ENCODE peak calls at places on chromosomes 16 and 17, in eight cellular contexts. One of them, this sample, is unnamed.

GRCh38 chr17:76260220-76260619 is 4.9 kb upstream of the UBALD2 start:
- DNase-seq in retina: no peak
- DNase-seq in amniotic stem cell: no peak
- DNase-seq in GM10248: no peak
- DNase-seq in germinal center: no peak
- DNase-seq in astrocyte of the hippocampus: no peak
- DNase-seq in stimulated activated CD4-positive, alpha-beta T cell treated with anti-CD3 and anti-CD28 coated beads, Interleukin-4, amount 100 ng/mL, for 1 hour: no peak
- DNase-seq in cardiac muscle cell: no peak
- DNase-seq in this sample: no peak

GRCh38 chr16:60295451-60295850 is 1561.3 kb upstream of the GOT2 start:
- DNase-seq in retina: no peak
- DNase-seq in amniotic stem cell: no peak
- DNase-seq in GM10248: no peak
- DNase-seq in germinal center: no peak
- DNase-seq in astrocyte of the hippocampus: no peak
- DNase-seq in stimulated activated CD4-positive, alpha-beta T cell treated with anti-CD3 and anti-CD28 coated beads, Interleukin-4, amount 100 ng/mL, for 1 hour: no peak
- DNase-seq in cardiac muscle cell: no peak
- DNase-seq in this sample: no peak

GRCh38 chr16:67179421-67180080 is 4.2 kb downstream of the MATCAP1 start:
- DNase-seq in retina: no peak
- DNase-seq in amniotic stem cell: no peak
- DNase-seq in GM10248: no peak
- DNase-seq in germinal center: no peak
- DNase-seq in astrocyte of the hippocampus: no peak
- DNase-seq in stimulated activated CD4-positive, alpha-beta T cell treated with anti-CD3 and anti-CD28 coated beads, Interleukin-4, amount 100 ng/mL, for 1 hour: no peak
- DNase-seq in cardiac muscle cell: no peak
- DNase-seq in this sample: no peak

GRCh38 chr17:50629902-50630301 is 4.8 kb upstream of the ABCC3 start:
- DNase-seq in retina: no peak
- DNase-seq in amniotic stem cell: no peak
- DNase-seq in GM10248: no peak
- DNase-seq in germinal center: no peak
- DNase-seq in astrocyte of the hippocampus: no peak
- DNase-seq in stimulated activated CD4-positive, alpha-beta T cell treated with anti-CD3 and anti-CD28 coated beads, Interleukin-4, amount 100 ng/mL, for 1 hour: no peak
- DNase-seq in cardiac muscle cell: no peak
- DNase-seq in this sample: no peak

GRCh38 chr17:73189417-73190099 is 3.3 kb upstream of the COG1 start:
- DNase-seq in retina: peak; percentile 61
- DNase-seq in amniotic stem cell: peak; percentile 35
- DNase-seq in GM10248: peak; percentile 43
- DNase-seq in germinal center: no peak
- DNase-seq in astrocyte of the hippocampus: peak; percentile 63
- DNase-seq in stimulated activated CD4-positive, alpha-beta T cell treated with anti-CD3 and anti-CD28 coated beads, Interleukin-4, amount 100 ng/mL, for 1 hour: no peak
- DNase-seq in cardiac muscle cell: peak; percentile 61
- DNase-seq in this sample: peak; percentile 64

GRCh38 chr17:61139219-61139618 is 260.4 kb upstream of the TBX2 start:
- DNase-seq in retina: no peak
- DNase-seq in amniotic stem cell: no peak
- DNase-seq in GM10248: peak; percentile 70
- DNase-seq in germinal center: peak; percentile 65
- DNase-seq in astrocyte of the hippocampus: peak; percentile 24
- DNase-seq in stimulated activated CD4-positive, alpha-beta T cell treated with anti-CD3 and anti-CD28 coated beads, Interleukin-4, amount 100 ng/mL, for 1 hour: peak; percentile 15
- DNase-seq in cardiac muscle cell: peak; percentile 83
- DNase-seq in this sample: no peak

GRCh38 chr16:67658849-67659674 is 998 bp downstream of the ACD start:
- DNase-seq in retina: no peak
- DNase-seq in amniotic stem cell: no peak
- DNase-seq in GM10248: no peak
- DNase-seq in germinal center: no peak
- DNase-seq in astrocyte of the hippocampus: no peak
- DNase-seq in stimulated activated CD4-positive, alpha-beta T cell treated with anti-CD3 and anti-CD28 coated beads, Interleukin-4, amount 100 ng/mL, for 1 hour: no peak
- DNase-seq in cardiac muscle cell: no peak
- DNase-seq in this sample: no peak

GRCh38 chr17:33888455-33888854 is 366.6 kb upstream of the CCL2 start:
- DNase-seq in retina: no peak
- DNase-seq in amniotic stem cell: no peak
- DNase-seq in GM10248: no peak
- DNase-seq in germinal center: no peak
- DNase-seq in astrocyte of the hippocampus: peak; percentile 59
- DNase-seq in stimulated activated CD4-positive, alpha-beta T cell treated with anti-CD3 and anti-CD28 coated beads, Interleukin-4, amount 100 ng/mL, for 1 hour: no peak
- DNase-seq in cardiac muscle cell: no peak
- DNase-seq in this sample: no peak

GRCh38 chr17:43020789-43021738 is 1.1 kb downstream of the VAT1 start:
- DNase-seq in retina: peak; percentile 78
- DNase-seq in amniotic stem cell: peak; percentile 43
- DNase-seq in GM10248: peak; percentile 57
- DNase-seq in germinal center: peak; percentile 71
- DNase-seq in astrocyte of the hippocampus: peak; percentile 78
- DNase-seq in stimulated activated CD4-positive, alpha-beta T cell treated with anti-CD3 and anti-CD28 coated beads, Interleukin-4, amount 100 ng/mL, for 1 hour: peak; percentile 39
- DNase-seq in cardiac muscle cell: peak; percentile 71
- DNase-seq in this sample: peak; percentile 68

GRCh38 chr17:49365667-49366066 is 3.6 kb upstream of the ZNF652 start:
- DNase-seq in retina: no peak
- DNase-seq in amniotic stem cell: no peak
- DNase-seq in GM10248: no peak
- DNase-seq in germinal center: peak; percentile 21
- DNase-seq in astrocyte of the hippocampus: peak; percentile 36
- DNase-seq in stimulated activated CD4-positive, alpha-beta T cell treated with anti-CD3 and anti-CD28 coated beads, Interleukin-4, amount 100 ng/mL, for 1 hour: peak; percentile 13
- DNase-seq in cardiac muscle cell: no peak
- DNase-seq in this sample: peak; percentile 72

GRCh38 chr16:86680137-86680536 is 101.8 kb downstream of the FOXL1 start:
- DNase-seq in retina: no peak
- DNase-seq in amniotic stem cell: peak; percentile 54
- DNase-seq in GM10248: no peak
- DNase-seq in germinal center: no peak
- DNase-seq in astrocyte of the hippocampus: peak; percentile 84
- DNase-seq in stimulated activated CD4-positive, alpha-beta T cell treated with anti-CD3 and anti-CD28 coated beads, Interleukin-4, amount 100 ng/mL, for 1 hour: no peak
- DNase-seq in cardiac muscle cell: peak; percentile 76
- DNase-seq in this sample: no peak

GRCh38 chr17:15447928-15448579 is 19.4 kb downstream of the CDRT4 start:
- DNase-seq in retina: no peak
- DNase-seq in amniotic stem cell: no peak
- DNase-seq in GM10248: no peak
- DNase-seq in germinal center: no peak
- DNase-seq in astrocyte of the hippocampus: no peak
- DNase-seq in stimulated activated CD4-positive, alpha-beta T cell treated with anti-CD3 and anti-CD28 coated beads, Interleukin-4, amount 100 ng/mL, for 1 hour: no peak
- DNase-seq in cardiac muscle cell: no peak
- DNase-seq in this sample: no peak

GRCh38 chr17:1493291-1493980 is 950 bp upstream of the MYO1C start:
- DNase-seq in retina: no peak
- DNase-seq in amniotic stem cell: no peak
- DNase-seq in GM10248: no peak
- DNase-seq in germinal center: no peak
- DNase-seq in astrocyte of the hippocampus: no peak
- DNase-seq in stimulated activated CD4-positive, alpha-beta T cell treated with anti-CD3 and anti-CD28 coated beads, Interleukin-4, amount 100 ng/mL, for 1 hour: no peak
- DNase-seq in cardiac muscle cell: peak; percentile 23
- DNase-seq in this sample: no peak

GRCh38 chr16:84045818-84046470 is 3.3 kb upstream of the SLC38A8 start:
- DNase-seq in retina: no peak
- DNase-seq in amniotic stem cell: no peak
- DNase-seq in GM10248: no peak
- DNase-seq in germinal center: no peak
- DNase-seq in astrocyte of the hippocampus: no peak
- DNase-seq in stimulated activated CD4-positive, alpha-beta T cell treated with anti-CD3 and anti-CD28 coated beads, Interleukin-4, amount 100 ng/mL, for 1 hour: no peak
- DNase-seq in cardiac muscle cell: no peak
- DNase-seq in this sample: no peak

GRCh38 chr16:75550211-75550662 is 5.8 kb downstream of the TMEM231 start:
- DNase-seq in retina: no peak
- DNase-seq in amniotic stem cell: no peak
- DNase-seq in GM10248: peak; percentile 58
- DNase-seq in germinal center: peak; percentile 72
- DNase-seq in astrocyte of the hippocampus: peak; percentile 71
- DNase-seq in stimulated activated CD4-positive, alpha-beta T cell treated with anti-CD3 and anti-CD28 coated beads, Interleukin-4, amount 100 ng/mL, for 1 hour: no peak
- DNase-seq in cardiac muscle cell: peak; percentile 38
- DNase-seq in this sample: peak; percentile 81

GRCh38 chr17:76946772-76947135 is 78.5 kb downstream of the MGAT5B start:
- DNase-seq in retina: no peak
- DNase-seq in amniotic stem cell: no peak
- DNase-seq in GM10248: no peak
- DNase-seq in germinal center: no peak
- DNase-seq in astrocyte of the hippocampus: no peak
- DNase-seq in stimulated activated CD4-positive, alpha-beta T cell treated with anti-CD3 and anti-CD28 coated beads, Interleukin-4, amount 100 ng/mL, for 1 hour: no peak
- DNase-seq in cardiac muscle cell: no peak
- DNase-seq in this sample: no peak

GRCh38 chr17:20010099-20010863 is 1.1 kb downstream of the SPECC1 start:
- DNase-seq in retina: no peak
- DNase-seq in amniotic stem cell: peak; percentile 9
- DNase-seq in GM10248: no peak
- DNase-seq in germinal center: no peak
- DNase-seq in astrocyte of the hippocampus: peak; percentile 79
- DNase-seq in stimulated activated CD4-positive, alpha-beta T cell treated with anti-CD3 and anti-CD28 coated beads, Interleukin-4, amount 100 ng/mL, for 1 hour: no peak
- DNase-seq in cardiac muscle cell: peak; percentile 71
- DNase-seq in this sample: no peak